ENCODE peak calls at places on chromosome 3, in five cellular contexts. U is stomach, H is cardiac fibroblast, X is AG09309, S is adrenal gland. M is an unnamed sample.

GRCh38 chr3:161913786-161914389 is 417.3 kb downstream of the OTOL1 start:
- DNase-seq in H (peak; percentile 55), U (no peak), X (no peak), S (no peak), M (no peak)

GRCh38 chr3:16480861-16481569 is 32.5 kb downstream of the RFTN1 start:
- DNase-seq in H (peak; percentile 68), X (no peak), U (no peak), S (no peak), M (peak; percentile 67)

GRCh38 chr3:37683321-37683720 is 178.4 kb upstream of the CTDSPL start:
- DNase-seq in S (no peak), X (no peak), H (no peak), U (no peak), M (no peak)

GRCh38 chr3:65894679-65895078 is 144.0 kb downstream of the MAGI1 start:
- DNase-seq in U (no peak), S (no peak), H (peak; percentile 65), X (peak; percentile 80), M (no peak)

GRCh38 chr3:43742935-43743334 is 52.2 kb downstream of the ABHD5 start:
- DNase-seq in S (peak; percentile 47), H (peak; percentile 70), X (no peak), U (no peak), M (no peak)

GRCh38 chr3:133377396-133377795 is 22.5 kb upstream of the BFSP2 start:
- DNase-seq in H (peak; percentile 64), U (no peak), X (peak; percentile 18), S (peak; percentile 41), M (peak; percentile 49)

GRCh38 chr3:189222927-189223706 is 51.3 kb downstream of the TPRG1 start:
- DNase-seq in H (no peak), X (no peak), S (no peak), U (no peak), M (no peak)

GRCh38 chr3:149967067-149967685 is 3.5 kb downstream of the PFN2 start:
- DNase-seq in H (peak; percentile 71), S (no peak), X (no peak), U (no peak), M (peak; percentile 58)

GRCh38 chr3:186427627-186428026 is 65.6 kb upstream of the DGKG start:
- DNase-seq in S (no peak), X (no peak), U (no peak), H (peak; percentile 55), M (no peak)

GRCh38 chr3:21013566-21013965 is 737.4 kb downstream of the ZNF385D start:
- DNase-seq in X (no peak), S (no peak), U (no peak), H (no peak), M (no peak)

GRCh38 chr3:48426944-48427629 is 2.8 kb downstream of the PLXNB1 start:
- DNase-seq in X (no peak), U (no peak), S (no peak), H (peak; percentile 19), M (no peak)

GRCh38 chr3:101217458-101217849 is 102.9 kb downstream of the IMPG2 start:
- DNase-seq in X (no peak), S (no peak), H (no peak), U (no peak), M (no peak)

GRCh38 chr3:174219738-174220137 is 639.4 kb upstream of the NAALADL2 start:
- DNase-seq in H (no peak), X (no peak), U (no peak), S (no peak), M (peak; percentile 17)

GRCh38 chr3:118550122-118550521 is 484.5 kb downstream of the IGSF11 start:
- DNase-seq in X (no peak), S (no peak), H (no peak), U (no peak), M (no peak)

GRCh38 chr3:11438636-11439035 is 166.4 kb downstream of the ATG7 start:
- DNase-seq in X (no peak), S (peak; percentile 21), H (peak; percentile 74), U (no peak), M (no peak)

GRCh38 chr3:52986049-52986448 is 59.8 kb downstream of the SFMBT1 start:
- DNase-seq in X (no peak), U (no peak), H (peak; percentile 30), S (peak; percentile 6), M (no peak)

GRCh38 chr3:138114988-138115971 is at the start of gene DZIP1L:
- DNase-seq in S (peak; percentile 52), U (peak; percentile 56), H (peak; percentile 75), X (no peak), M (peak; percentile 94)

GRCh38 chr3:129937717-129938116 is 36.8 kb upstream of the TRH start:
- DNase-seq in U (no peak), X (no peak), H (no peak), S (no peak), M (peak; percentile 51)

GRCh38 chr3:113275876-113276580 is 64.7 kb downstream of the BOC start:
- DNase-seq in H (peak; percentile 72), U (no peak), X (peak; percentile 38), S (peak; percentile 30), M (peak; percentile 29)

GRCh38 chr3:65963787-65964707 is 74.7 kb downstream of the MAGI1 start:
- DNase-seq in U (no peak), X (peak; percentile 74), H (peak; percentile 84), S (peak; percentile 56), M (peak; percentile 20)

GRCh38 chr3:58349792-58350626 is 17.3 kb downstream of the PXK start:
- DNase-seq in X (no peak), S (no peak), H (no peak), U (peak; percentile 51), M (no peak)

GRCh38 chr3:4416961-4417360 is 50.1 kb downstream of the SUMF1 start:
- DNase-seq in U (no peak), H (peak; percentile 89), S (no peak), X (peak; percentile 73), M (no peak)

GRCh38 chr3:160374472-160374871 is 24.6 kb downstream of the IFT80 start:
- DNase-seq in X (no peak), H (no peak), S (no peak), U (no peak), M (no peak)

GRCh38 chr3:184426691-184427141 is 46.9 kb downstream of the CHRD start:
- DNase-seq in S (no peak), U (no peak), X (no peak), H (no peak), M (no peak)

GRCh38 chr3:187661267-187661666 is 8.9 kb downstream of the SST start:
- DNase-seq in H (no peak), S (no peak), X (no peak), U (no peak), M (no peak)

GRCh38 chr3:143445118-143445517 is 325.5 kb downstream of the CHST2 start:
- DNase-seq in H (no peak), X (no peak), U (no peak), S (no peak), M (no peak)

GRCh38 chr3:54321515-54321914 is 199.2 kb downstream of the CACNA2D3 start:
- DNase-seq in X (no peak), U (no peak), H (no peak), S (no peak), M (peak; percentile 40)

DNA sequence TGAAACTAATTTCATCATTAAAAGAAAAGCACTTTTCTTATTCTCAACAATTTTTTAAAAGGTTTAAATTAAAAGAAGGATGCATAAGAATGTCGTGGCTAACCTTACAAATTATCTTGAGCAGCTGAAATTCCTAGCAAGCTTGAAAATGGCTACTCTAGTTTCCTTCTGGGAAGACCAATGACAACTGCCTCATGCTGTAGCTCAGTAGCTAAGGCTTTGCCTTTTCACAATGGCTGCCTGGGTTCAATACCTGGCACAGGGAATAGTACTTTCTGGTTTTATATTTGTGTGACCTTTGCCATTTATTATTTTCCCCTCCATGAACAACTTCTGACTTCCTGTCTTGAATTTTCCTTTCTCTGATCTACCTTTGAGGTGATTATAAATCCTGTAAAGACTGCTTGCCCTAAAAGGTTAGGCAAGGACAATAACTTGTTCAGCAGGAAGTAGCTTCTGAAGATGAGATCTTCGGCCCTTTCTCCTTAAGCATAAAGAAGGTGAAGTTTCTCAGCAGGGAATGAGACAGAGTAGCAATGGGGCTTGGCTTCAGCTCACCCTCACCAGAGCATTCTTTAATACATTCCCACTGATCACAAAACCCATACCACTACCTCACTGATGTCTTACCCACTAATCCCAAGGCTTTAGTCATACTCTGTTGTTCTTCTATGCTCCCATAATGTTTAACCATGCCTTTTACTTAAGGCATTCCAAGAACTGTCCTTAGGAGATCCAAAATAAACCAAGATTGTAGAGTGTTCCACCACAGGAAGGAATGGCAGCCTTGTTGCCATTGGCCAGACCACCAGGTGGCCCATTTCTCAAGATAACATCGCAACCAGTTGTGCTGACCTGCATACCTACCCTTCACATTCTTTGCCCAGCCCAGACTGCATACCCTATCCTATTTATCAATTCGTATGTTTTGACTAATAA is 276.8 kb downstream of the ULK4 start:
- DNase-seq in H (no peak), S (no peak), X (peak; percentile 35), U (no peak), M (no peak)
- TF ChIP-seq CTCF in H (no peak), S (no peak), X (no peak), U (no peak), M (no peak)

GRCh38 chr3:1987983-1988382 is 110.7 kb upstream of the CNTN4 start:
- DNase-seq in U (no peak), X (no peak), S (peak; percentile 51), H (peak; percentile 1), M (peak; percentile 45)
- TF ChIP-seq CTCF in U (no peak), X (no peak), S (peak; percentile 34), H (no peak), M (peak; percentile 56)

DNA sequence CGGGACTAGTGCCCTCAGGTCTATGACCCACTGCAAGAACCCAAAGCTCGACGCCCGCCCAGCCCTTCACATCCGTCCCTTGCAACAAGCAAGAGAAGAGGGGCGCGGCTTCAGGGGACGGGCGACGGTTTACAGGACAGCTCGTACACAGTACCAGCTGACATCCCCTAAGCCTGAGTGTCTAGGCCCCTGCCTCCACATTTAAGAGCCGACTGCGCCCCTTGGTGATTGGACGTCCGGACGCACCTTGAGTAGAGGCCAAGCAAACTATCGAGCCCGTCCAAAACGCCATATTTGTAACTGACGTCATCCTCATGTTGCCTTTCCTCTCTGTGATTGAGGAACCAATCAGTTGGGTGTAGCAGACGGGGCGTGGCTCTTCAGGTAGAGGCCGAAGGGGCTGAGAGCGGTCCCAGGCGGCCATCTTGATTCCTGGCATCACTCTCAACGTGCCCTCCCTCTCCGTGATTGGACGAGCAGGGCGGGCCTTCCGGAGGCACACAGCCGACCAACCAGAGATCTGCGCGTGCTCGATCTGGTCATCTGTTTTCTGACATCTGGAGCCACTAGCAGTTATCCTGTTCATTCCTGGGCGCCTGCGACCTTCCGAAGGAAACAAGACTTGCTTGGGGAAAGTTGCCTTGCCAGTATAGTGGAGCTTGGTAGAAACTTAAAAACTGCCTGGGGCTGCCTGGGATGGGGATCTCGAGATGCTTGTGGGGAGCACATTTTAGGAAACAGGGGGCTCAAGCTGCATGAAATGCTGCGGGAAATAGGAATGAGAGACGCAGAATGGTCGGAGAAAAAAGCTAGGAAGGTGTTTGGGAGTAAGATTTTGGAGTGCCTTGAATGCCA is 4.0 kb upstream of the RPL14 start:
- DNase-seq in X (peak; percentile 92), H (peak; percentile 99), S (peak; percentile 99), U (peak; percentile 98), M (peak; percentile 100)
- TF ChIP-seq CTCF in X (no peak), H (no peak), S (no peak), U (no peak), M (no peak)

GRCh38 chr3:158958873-158959272 is 157.0 kb downstream of the MFSD1 start:
- DNase-seq in H (no peak), S (no peak), X (no peak), U (no peak), M (no peak)
- TF ChIP-seq CTCF in H (no peak), S (no peak), X (no peak), U (no peak), M (no peak)

GRCh38 chr3:72092778-72093177 is 307.8 kb upstream of the PROK2 start:
- DNase-seq in S (no peak), X (no peak), U (no peak), H (no peak), M (no peak)
- TF ChIP-seq CTCF in S (no peak), X (no peak), U (no peak), H (no peak), M (no peak)

M was measured in GM23338.